ENCODE peak calls at places on chromosomes 5 and 9, in six cellular contexts. W, O, A, Z, S and Q are unnamed samples.

GRCh38 chr9:93955356-93956182 is 414 bp upstream of the BARX1 start:
- DNase-seq in W (no peak), O (no peak), A (no peak), Z (no peak), S (no peak), Q (no peak)

GRCh38 chr5:10384483-10384882 is 31.0 kb downstream of the MARCHF6 start:
- DNase-seq in W (no peak), O (no peak), A (no peak), Z (no peak), S (no peak), Q (no peak)

GRCh38 chr9:136791466-136792276 is 527 bp downstream of the TMEM141 start:
- DNase-seq in W (no peak), O (peak; percentile 61), A (peak; percentile 86), Z (no peak), S (peak; percentile 83), Q (no peak)

GRCh38 chr5:66113160-66113559 is 30.9 kb upstream of the SREK1 start:
- DNase-seq in W (no peak), O (no peak), A (no peak), Z (peak; percentile 73), S (peak; percentile 68), Q (no peak)

GRCh38 chr5:115170128-115170923 is 618 bp upstream of the TRIM36 start:
- DNase-seq in W (no peak), O (peak; percentile 69), A (peak; percentile 41), Z (no peak), S (no peak), Q (no peak)

GRCh38 chr9:136994885-136995224 is 1.5 kb downstream of the CLIC3 start:
- DNase-seq in W (no peak), O (peak; percentile 34), A (no peak), Z (no peak), S (no peak), Q (no peak)

GRCh38 chr5:119363936-119364335 is 8.1 kb downstream of the TNFAIP8 start:
- DNase-seq in W (no peak), O (no peak), A (no peak), Z (no peak), S (peak; percentile 52), Q (no peak)

GRCh38 chr5:159156839-159157238 is 52.5 kb downstream of the RNF145 start:
- DNase-seq in W (peak; percentile 75), O (peak; percentile 82), A (peak; percentile 72), Z (peak; percentile 68), S (peak; percentile 65), Q (peak; percentile 45)

GRCh38 chr5:52997424-52997823 is 8.3 kb downstream of the ITGA2 start:
- DNase-seq in W (no peak), O (no peak), A (no peak), Z (no peak), S (no peak), Q (no peak)

GRCh38 chr9:128902351-128903078 is 18.3 kb upstream of the PHYHD1 start:
- DNase-seq in W (no peak), O (no peak), A (peak; percentile 83), Z (no peak), S (peak; percentile 96), Q (no peak)

GRCh38 chr9:105425817-105426433 is 21.9 kb upstream of the FSD1L start:
- DNase-seq in W (no peak), O (no peak), A (peak; percentile 32), Z (no peak), S (no peak), Q (no peak)

GRCh38 chr9:89448821-89449220 is 49.1 kb downstream of the SEMA4D start:
- DNase-seq in W (no peak), O (no peak), A (no peak), Z (no peak), S (no peak), Q (no peak)

GRCh38 chr5:115214541-115214940 is 44.8 kb upstream of the TRIM36 start:
- DNase-seq in W (no peak), O (no peak), A (no peak), Z (no peak), S (no peak), Q (no peak)

GRCh38 chr5:161660806-161661205 is 24.7 kb upstream of the GABRA6 start:
- DNase-seq in W (no peak), O (no peak), A (no peak), Z (no peak), S (no peak), Q (no peak)

GRCh38 chr9:14119694-14120514 is 194.0 kb downstream of the NFIB start:
- DNase-seq in W (peak; percentile 35), O (no peak), A (no peak), Z (no peak), S (peak; percentile 80), Q (no peak)

GRCh38 chr9:26744362-26744965 is 148.1 kb downstream of the CAAP1 start:
- DNase-seq in W (peak; percentile 3), O (peak; percentile 41), A (peak; percentile 29), Z (no peak), S (peak; percentile 9), Q (no peak)

GRCh38 chr5:35246411-35246810 is 16.1 kb upstream of the PRLR start:
- DNase-seq in W (no peak), O (peak; percentile 15), A (no peak), Z (no peak), S (no peak), Q (no peak)
- TF ChIP-seq CTCF in W (peak; percentile 25), O (no peak), A (no peak), Z (peak; percentile 16), S (no peak), Q (no peak)

DNA sequence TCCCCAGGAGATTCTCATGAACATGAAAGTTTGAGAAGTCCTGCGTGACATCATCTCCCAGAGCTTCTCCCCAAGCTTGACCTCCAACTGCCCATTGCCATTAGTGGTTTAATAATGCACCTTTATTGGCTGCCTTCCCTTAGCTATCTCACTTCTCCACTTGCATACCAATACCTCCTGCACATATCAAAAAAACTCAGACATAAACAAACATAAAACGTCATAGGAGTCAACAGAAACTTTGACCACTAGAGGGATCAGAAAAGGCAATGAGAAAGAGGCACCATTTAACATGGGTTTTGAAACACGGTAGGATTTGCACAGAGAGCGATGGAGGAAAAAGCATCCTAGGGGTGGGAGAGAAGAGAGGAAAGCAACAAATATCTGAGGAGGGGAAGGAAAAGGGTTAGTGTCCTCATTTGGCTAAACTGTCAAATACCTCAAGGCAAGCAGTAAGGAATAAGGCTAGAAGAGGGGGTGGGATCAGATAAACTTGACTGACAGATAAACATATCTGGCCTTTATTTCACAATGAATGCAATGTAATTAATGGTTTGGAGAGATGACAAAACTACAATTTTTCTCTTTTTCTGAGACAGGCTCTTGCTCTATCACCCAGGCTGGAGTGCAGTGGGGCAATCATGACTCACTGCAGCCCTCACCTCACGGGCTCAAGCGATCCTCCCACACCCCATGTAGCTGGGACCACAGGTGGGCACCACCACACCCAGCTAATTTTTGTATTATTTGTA is 27.0 kb downstream of the GNAQ start:
- DNase-seq in W (no peak), O (no peak), A (no peak), Z (no peak), S (no peak), Q (no peak)
- TF ChIP-seq CTCF in W (peak; percentile 30), O (peak; percentile 39), A (peak; percentile 32), Z (peak; percentile 34), S (peak; percentile 20), Q (peak; percentile 24)

DNA sequence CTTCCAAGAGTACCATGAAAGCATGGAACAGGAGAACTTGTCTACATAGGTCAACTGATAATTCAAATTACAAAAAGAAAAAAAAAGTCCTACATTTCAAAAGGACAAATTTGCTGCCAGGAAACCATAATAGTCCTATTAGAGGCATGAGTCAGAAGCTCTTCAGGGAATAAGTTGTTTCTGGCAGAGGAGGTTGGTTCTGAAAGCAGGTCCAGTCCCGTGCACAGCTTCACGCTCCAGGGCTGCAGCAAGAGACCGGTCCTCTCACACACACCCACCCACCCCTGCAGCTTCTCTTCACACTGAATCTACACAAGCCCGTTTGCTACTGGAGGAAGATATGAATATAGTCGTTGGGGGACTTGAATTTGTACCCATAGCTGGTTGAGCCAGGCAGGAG is 37.0 kb upstream of the SLC1A3 start:
- DNase-seq in W (no peak), O (no peak), A (no peak), Z (no peak), S (no peak), Q (no peak)
- TF ChIP-seq CTCF in W (no peak), O (no peak), A (no peak), Z (no peak), S (no peak), Q (no peak)

GRCh38 chr5:41722359-41722950 is 147.8 kb downstream of the OXCT1 start:
- DNase-seq in W (no peak), O (peak; percentile 2), A (no peak), Z (no peak), S (no peak), Q (no peak)
- TF ChIP-seq CTCF in W (peak; percentile 32), O (peak; percentile 24), A (no peak), Z (peak; percentile 49), S (peak; percentile 36), Q (peak; percentile 26)

GRCh38 chr5:116571568-116572321 is 2.9 kb downstream of the SEMA6A start:
- DNase-seq in W (no peak), O (peak; percentile 28), A (no peak), Z (no peak), S (no peak), Q (no peak)
- TF ChIP-seq CTCF in W (peak; percentile 7), O (no peak), A (no peak), Z (peak; percentile 19), S (no peak), Q (peak; percentile 24)